ENCODE peak calls at places on chromosomes 1 and 21, in six cellular contexts. One of them, this sample, is unnamed.

GRCh38 chr1:15558516-15558915 is 26.3 kb downstream of the AGMAT start:
- DNase-seq in GM23338: no peak
- DNase-seq in adrenal gland: no peak
- DNase-seq in left ventricle myocardium inferior: no peak
- DNase-seq in CD8-positive, alpha-beta T cell: no peak
- DNase-seq in heart left ventricle: no peak
- DNase-seq in this sample: no peak

GRCh38 chr1:147641695-147642592 is 28.4 kb downstream of the ACP6 start:
- DNase-seq in GM23338: peak
- DNase-seq in adrenal gland: peak
- DNase-seq in left ventricle myocardium inferior: no peak
- DNase-seq in CD8-positive, alpha-beta T cell: peak
- DNase-seq in heart left ventricle: no peak
- DNase-seq in this sample: no peak

GRCh38 chr1:205434738-205435137 is 12.9 kb upstream of the LEMD1 start:
- DNase-seq in GM23338: no peak
- DNase-seq in adrenal gland: no peak
- DNase-seq in left ventricle myocardium inferior: no peak
- DNase-seq in CD8-positive, alpha-beta T cell: no peak
- DNase-seq in heart left ventricle: no peak
- DNase-seq in this sample: no peak

GRCh38 chr1:160359559-160360226 is 7.2 kb upstream of the NHLH1 start:
- DNase-seq in GM23338: peak
- DNase-seq in adrenal gland: no peak
- DNase-seq in left ventricle myocardium inferior: no peak
- DNase-seq in CD8-positive, alpha-beta T cell: no peak
- DNase-seq in heart left ventricle: no peak
- DNase-seq in this sample: no peak

GRCh38 chr1:181190362-181191035 is 102.0 kb downstream of the IER5 start:
- DNase-seq in GM23338: peak
- DNase-seq in adrenal gland: no peak
- DNase-seq in left ventricle myocardium inferior: no peak
- DNase-seq in CD8-positive, alpha-beta T cell: no peak
- DNase-seq in heart left ventricle: no peak
- DNase-seq in this sample: no peak

GRCh38 chr1:65432918-65433317 is 12.4 kb downstream of the LEPR start:
- DNase-seq in GM23338: peak
- DNase-seq in adrenal gland: no peak
- DNase-seq in left ventricle myocardium inferior: no peak
- DNase-seq in CD8-positive, alpha-beta T cell: no peak
- DNase-seq in heart left ventricle: no peak
- DNase-seq in this sample: no peak

GRCh38 chr21:35011681-35012080 is 37.4 kb downstream of the RUNX1 start:
- DNase-seq in GM23338: no peak
- DNase-seq in adrenal gland: no peak
- DNase-seq in left ventricle myocardium inferior: no peak
- DNase-seq in CD8-positive, alpha-beta T cell: no peak
- DNase-seq in heart left ventricle: no peak
- DNase-seq in this sample: no peak

GRCh38 chr1:27161594-27161993 is 6.7 kb upstream of the SLC9A1 start:
- DNase-seq in GM23338: no peak
- DNase-seq in adrenal gland: no peak
- DNase-seq in left ventricle myocardium inferior: no peak
- DNase-seq in CD8-positive, alpha-beta T cell: no peak
- DNase-seq in heart left ventricle: no peak
- DNase-seq in this sample: peak

GRCh38 chr1:224080082-224080774 is 33.7 kb upstream of the FBXO28 start:
- DNase-seq in GM23338: no peak
- DNase-seq in adrenal gland: no peak
- DNase-seq in left ventricle myocardium inferior: no peak
- DNase-seq in CD8-positive, alpha-beta T cell: no peak
- DNase-seq in heart left ventricle: no peak
- DNase-seq in this sample: peak

GRCh38 chr21:37130971-37131370 is 57.9 kb downstream of the TTC3 start:
- DNase-seq in GM23338: no peak
- DNase-seq in adrenal gland: no peak
- DNase-seq in left ventricle myocardium inferior: no peak
- DNase-seq in CD8-positive, alpha-beta T cell: no peak
- DNase-seq in heart left ventricle: no peak
- DNase-seq in this sample: no peak

GRCh38 chr1:6141601-6142000 is 38.5 kb downstream of the CHD5 start:
- DNase-seq in GM23338: peak
- DNase-seq in adrenal gland: no peak
- DNase-seq in left ventricle myocardium inferior: no peak
- DNase-seq in CD8-positive, alpha-beta T cell: no peak
- DNase-seq in heart left ventricle: no peak
- DNase-seq in this sample: no peak

GRCh38 chr1:105386489-105386888 is 1636.8 kb downstream of the AMY1C start:
- DNase-seq in GM23338: no peak
- DNase-seq in adrenal gland: no peak
- DNase-seq in left ventricle myocardium inferior: no peak
- DNase-seq in CD8-positive, alpha-beta T cell: no peak
- DNase-seq in heart left ventricle: no peak
- DNase-seq in this sample: no peak

GRCh38 chr1:58898739-58899580 is 115.1 kb upstream of the JUN start:
- DNase-seq in GM23338: no peak
- DNase-seq in adrenal gland: peak
- DNase-seq in left ventricle myocardium inferior: peak
- DNase-seq in CD8-positive, alpha-beta T cell: no peak
- DNase-seq in heart left ventricle: peak
- DNase-seq in this sample: no peak

GRCh38 chr1:154837034-154837678 is 32.9 kb downstream of the KCNN3 start:
- DNase-seq in GM23338: no peak
- DNase-seq in adrenal gland: no peak
- DNase-seq in left ventricle myocardium inferior: peak
- DNase-seq in CD8-positive, alpha-beta T cell: no peak
- DNase-seq in heart left ventricle: no peak
- DNase-seq in this sample: no peak

GRCh38 chr1:32716312-32717126 is 13.9 kb upstream of the SYNC start:
- DNase-seq in GM23338: peak
- DNase-seq in adrenal gland: peak
- DNase-seq in left ventricle myocardium inferior: peak
- DNase-seq in CD8-positive, alpha-beta T cell: peak
- DNase-seq in heart left ventricle: peak
- DNase-seq in this sample: peak

GRCh38 chr21:35138665-35139381 is 89.7 kb upstream of the RUNX1 start:
- DNase-seq in GM23338: peak
- DNase-seq in adrenal gland: no peak
- DNase-seq in left ventricle myocardium inferior: no peak
- DNase-seq in CD8-positive, alpha-beta T cell: peak
- DNase-seq in heart left ventricle: no peak
- DNase-seq in this sample: peak

GRCh38 chr1:8409107-8409506 is 91.2 kb downstream of the SLC45A1 start:
- DNase-seq in GM23338: peak
- DNase-seq in adrenal gland: no peak
- DNase-seq in left ventricle myocardium inferior: no peak
- DNase-seq in CD8-positive, alpha-beta T cell: no peak
- DNase-seq in heart left ventricle: no peak
- DNase-seq in this sample: no peak

GRCh38 chr1:81967957-81968356 is 167.2 kb downstream of the ADGRL2 start:
- DNase-seq in GM23338: no peak
- DNase-seq in adrenal gland: no peak
- DNase-seq in left ventricle myocardium inferior: no peak
- DNase-seq in CD8-positive, alpha-beta T cell: no peak
- DNase-seq in heart left ventricle: no peak
- DNase-seq in this sample: no peak

GRCh38 chr21:42523211-42523610 is 9.6 kb downstream of the SLC37A1 start:
- DNase-seq in GM23338: no peak
- DNase-seq in adrenal gland: no peak
- DNase-seq in left ventricle myocardium inferior: no peak
- DNase-seq in CD8-positive, alpha-beta T cell: no peak
- DNase-seq in heart left ventricle: no peak
- DNase-seq in this sample: no peak
- H3K27ac ChIP-seq in GM23338: no peak
- H3K27ac ChIP-seq in adrenal gland: no peak
- H3K27ac ChIP-seq in left ventricle myocardium inferior: no peak
- H3K27ac ChIP-seq in CD8-positive, alpha-beta T cell: no peak
- H3K27ac ChIP-seq in heart left ventricle: no peak
- H3K27ac ChIP-seq in this sample: no peak

GRCh38 chr21:44789880-44790279 is 11.7 kb downstream of the UBE2G2 start:
- DNase-seq in GM23338: no peak
- DNase-seq in adrenal gland: no peak
- DNase-seq in left ventricle myocardium inferior: no peak
- DNase-seq in CD8-positive, alpha-beta T cell: no peak
- DNase-seq in heart left ventricle: no peak
- DNase-seq in this sample: no peak
- H3K27ac ChIP-seq in GM23338: no peak
- H3K27ac ChIP-seq in adrenal gland: no peak
- H3K27ac ChIP-seq in left ventricle myocardium inferior: no peak
- H3K27ac ChIP-seq in CD8-positive, alpha-beta T cell: no peak
- H3K27ac ChIP-seq in heart left ventricle: no peak
- H3K27ac ChIP-seq in this sample: no peak

GRCh38 chr1:99328171-99328570 is 63.9 kb downstream of the PLPPR4 start:
- DNase-seq in GM23338: peak
- DNase-seq in adrenal gland: no peak
- DNase-seq in left ventricle myocardium inferior: no peak
- DNase-seq in CD8-positive, alpha-beta T cell: no peak
- DNase-seq in heart left ventricle: no peak
- DNase-seq in this sample: no peak

GRCh38 chr1:99327357-99327756 is 63.1 kb downstream of the PLPPR4 start:
- DNase-seq in GM23338: peak
- DNase-seq in adrenal gland: no peak
- DNase-seq in left ventricle myocardium inferior: no peak
- DNase-seq in CD8-positive, alpha-beta T cell: no peak
- DNase-seq in heart left ventricle: no peak
- DNase-seq in this sample: peak

GRCh38 chr1:99331083-99331482 is 66.8 kb downstream of the PLPPR4 start:
- DNase-seq in GM23338: peak
- DNase-seq in adrenal gland: no peak
- DNase-seq in left ventricle myocardium inferior: no peak
- DNase-seq in CD8-positive, alpha-beta T cell: no peak
- DNase-seq in heart left ventricle: no peak
- DNase-seq in this sample: no peak

DNA sequence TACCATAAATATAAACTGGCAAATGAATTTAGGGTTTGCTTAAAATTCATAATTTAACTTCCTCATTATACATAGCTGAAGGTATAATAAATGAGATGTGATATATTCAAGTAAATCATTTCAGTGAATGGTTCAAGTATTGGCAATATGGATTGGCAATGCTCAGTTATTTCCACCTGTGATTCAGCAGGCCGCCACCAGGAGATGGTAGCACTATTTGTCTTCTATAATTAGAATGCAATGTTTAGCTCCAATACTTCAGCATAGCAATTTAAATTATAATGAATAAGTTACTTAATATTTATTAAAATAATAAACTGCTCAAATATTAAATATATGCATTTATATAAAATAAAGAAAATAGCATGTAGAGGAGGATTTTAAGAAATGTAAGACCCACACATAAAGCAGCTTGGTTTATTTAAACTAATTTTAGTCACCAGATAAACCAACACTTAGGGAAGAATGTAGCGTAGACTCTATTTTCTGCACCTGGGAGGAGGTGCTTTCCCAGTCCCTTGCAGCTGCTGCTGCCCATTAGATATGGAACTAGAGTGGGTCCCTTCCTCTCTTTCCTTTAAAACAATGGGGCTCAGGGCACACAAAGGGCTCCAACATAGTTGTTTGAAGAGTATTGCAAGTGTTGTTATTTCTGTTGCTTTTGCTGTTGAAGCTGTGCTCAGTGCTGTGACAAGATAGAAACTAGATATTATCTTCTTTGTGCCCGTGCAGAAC is 62.1 kb downstream of the PLPPR4 start:
- DNase-seq in GM23338: peak
- DNase-seq in adrenal gland: no peak
- DNase-seq in left ventricle myocardium inferior: no peak
- DNase-seq in CD8-positive, alpha-beta T cell: no peak
- DNase-seq in heart left ventricle: no peak
- DNase-seq in this sample: no peak
- H3K27ac ChIP-seq in GM23338: peak
- H3K27ac ChIP-seq in adrenal gland: no peak
- H3K27ac ChIP-seq in left ventricle myocardium inferior: no peak
- H3K27ac ChIP-seq in CD8-positive, alpha-beta T cell: no peak
- H3K27ac ChIP-seq in heart left ventricle: no peak
- H3K27ac ChIP-seq in this sample: no peak

GRCh38 chr1:214219916-214220315 is 61.0 kb upstream of the SMYD2 start:
- DNase-seq in GM23338: no peak
- DNase-seq in adrenal gland: no peak
- DNase-seq in left ventricle myocardium inferior: no peak
- DNase-seq in CD8-positive, alpha-beta T cell: no peak
- DNase-seq in heart left ventricle: no peak
- DNase-seq in this sample: no peak
- H3K27ac ChIP-seq in GM23338: no peak
- H3K27ac ChIP-seq in adrenal gland: no peak
- H3K27ac ChIP-seq in left ventricle myocardium inferior: no peak
- H3K27ac ChIP-seq in CD8-positive, alpha-beta T cell: no peak
- H3K27ac ChIP-seq in heart left ventricle: no peak
- H3K27ac ChIP-seq in this sample: no peak

GRCh38 chr1:4108341-4108740 is 208.3 kb upstream of the C1orf174 start:
- DNase-seq in GM23338: no peak
- DNase-seq in adrenal gland: no peak
- DNase-seq in left ventricle myocardium inferior: no peak
- DNase-seq in CD8-positive, alpha-beta T cell: no peak
- DNase-seq in heart left ventricle: no peak
- DNase-seq in this sample: no peak
- H3K27ac ChIP-seq in GM23338: no peak
- H3K27ac ChIP-seq in adrenal gland: no peak
- H3K27ac ChIP-seq in left ventricle myocardium inferior: no peak
- H3K27ac ChIP-seq in CD8-positive, alpha-beta T cell: no peak
- H3K27ac ChIP-seq in heart left ventricle: no peak
- H3K27ac ChIP-seq in this sample: no peak

GRCh38 chr1:10489291-10490055 is 14.7 kb downstream of the PEX14 start:
- DNase-seq in GM23338: no peak
- DNase-seq in adrenal gland: no peak
- DNase-seq in left ventricle myocardium inferior: no peak
- DNase-seq in CD8-positive, alpha-beta T cell: no peak
- DNase-seq in heart left ventricle: no peak
- DNase-seq in this sample: no peak
- H3K27ac ChIP-seq in GM23338: no peak
- H3K27ac ChIP-seq in adrenal gland: no peak
- H3K27ac ChIP-seq in left ventricle myocardium inferior: no peak
- H3K27ac ChIP-seq in CD8-positive, alpha-beta T cell: no peak
- H3K27ac ChIP-seq in heart left ventricle: no peak
- H3K27ac ChIP-seq in this sample: no peak

This sample was measured in epithelial cell of prostate.